ENCODE peak calls at places on chromosomes 12 and 14, in nine cellular contexts. R is keratinocyte, B is HCT116, Q is PC-3, Z is hepatocyte, F is fibroblast of lung, U is astrocyte, H is GM23248, X is neural progenitor cell. N is an unnamed sample.

GRCh38 chr12:120290541-120291312 is 976 bp downstream of the RNU4-2 start:
- DNase-seq in R (no peak), B (no peak), Q (no peak), Z (peak; percentile 25), F (no peak), U (peak; percentile 8), H (peak; percentile 67), X (peak; percentile 30), N (no peak)

GRCh38 chr14:94046696-94047250 is 20.6 kb downstream of the OTUB2 start:
- DNase-seq in R (no peak), B (no peak), Q (no peak), Z (no peak), F (no peak), U (no peak), H (no peak), X (no peak), N (no peak)

GRCh38 chr14:25001096-25001982 is 48.6 kb downstream of the STXBP6 start:
- DNase-seq in R (no peak), B (no peak), Q (no peak), Z (no peak), F (peak; percentile 20), U (peak; percentile 51), H (peak; percentile 54), X (no peak), N (peak; percentile 13)

GRCh38 chr12:39127401-39127800 is 222.0 kb upstream of the CPNE8 start:
- DNase-seq in R (no peak), B (peak; percentile 64), Q (peak; percentile 91), Z (peak; percentile 72), F (no peak), U (peak; percentile 80), H (peak; percentile 36), X (no peak), N (no peak)

GRCh38 chr14:52305014-52305413 is 9.1 kb upstream of the PTGER2 start:
- DNase-seq in R (no peak), B (no peak), Q (no peak), Z (no peak), F (no peak), U (no peak), H (no peak), X (no peak), N (no peak)

GRCh38 chr14:48628870-48629269 is 953.5 kb upstream of the MDGA2 start:
- DNase-seq in R (no peak), B (no peak), Q (no peak), Z (no peak), F (no peak), U (no peak), H (no peak), X (no peak), N (no peak)

GRCh38 chr14:75519826-75520692 is 2.2 kb upstream of the BATF start:
- DNase-seq in R (no peak), B (no peak), Q (peak; percentile 73), Z (no peak), F (peak; percentile 79), U (no peak), H (peak; percentile 51), X (no peak), N (no peak)

GRCh38 chr14:40652089-40652691 is 954.5 kb upstream of the LRFN5 start:
- DNase-seq in R (no peak), B (no peak), Q (no peak), Z (no peak), F (no peak), U (no peak), H (no peak), X (no peak), N (no peak)

GRCh38 chr12:78403681-78404080 is 460.9 kb upstream of the SYT1 start:
- DNase-seq in R (no peak), B (no peak), Q (peak; percentile 45), Z (no peak), F (peak; percentile 78), U (peak; percentile 87), H (peak; percentile 50), X (no peak), N (no peak)

GRCh38 chr12:5499566-5500325 is 67.8 kb downstream of the NTF3 start:
- DNase-seq in R (no peak), B (no peak), Q (no peak), Z (peak; percentile 63), F (peak; percentile 17), U (peak; percentile 63), H (peak; percentile 63), X (no peak), N (no peak)

GRCh38 chr14:102694530-102695171 is 82.6 kb upstream of the TRAF3 start:
- DNase-seq in R (peak; percentile 21), B (peak; percentile 48), Q (peak; percentile 89), Z (peak; percentile 91), F (peak; percentile 80), U (peak; percentile 35), H (peak; percentile 80), X (peak; percentile 90), N (peak; percentile 91)

GRCh38 chr12:92085040-92085439 is 60.6 kb downstream of the BTG1 start:
- DNase-seq in R (no peak), B (no peak), Q (no peak), Z (no peak), F (peak; percentile 68), U (no peak), H (no peak), X (no peak), N (no peak)

GRCh38 chr12:93766802-93767523 is 89.8 kb downstream of the CRADD start:
- DNase-seq in R (no peak), B (no peak), Q (peak; percentile 85), Z (peak; percentile 37), F (peak; percentile 92), U (peak; percentile 45), H (peak; percentile 83), X (peak; percentile 20), N (peak; percentile 74)

GRCh38 chr14:77076118-77076631 is 21.9 kb upstream of the CIPC start:
- DNase-seq in R (no peak), B (no peak), Q (no peak), Z (peak; percentile 67), F (peak; percentile 85), U (no peak), H (no peak), X (peak; percentile 52), N (no peak)

DNA sequence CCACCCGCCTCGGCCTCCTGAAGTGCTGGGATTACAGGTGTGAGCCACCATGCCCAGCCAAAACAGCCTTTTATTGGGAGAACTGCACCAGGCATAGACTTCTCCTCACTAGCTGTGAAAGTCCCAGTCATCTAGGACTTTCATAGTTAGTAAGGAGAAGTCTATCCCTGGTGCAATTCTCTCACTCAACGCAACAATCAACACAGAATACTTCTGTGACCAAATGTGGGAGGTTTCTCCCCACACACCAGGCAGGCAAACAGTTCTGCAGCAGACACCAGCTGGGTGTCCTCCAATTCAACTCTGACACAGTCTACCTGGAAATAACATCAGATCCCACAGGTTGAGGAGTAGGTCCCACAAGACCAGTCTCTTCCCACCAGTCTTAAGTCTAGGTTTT is 14.7 kb downstream of the ACOT6 start:
- DNase-seq in R (no peak), B (no peak), Q (no peak), Z (no peak), F (no peak), U (no peak), H (no peak), X (no peak), N (no peak)
- TF ChIP-seq EZH2 in R (no peak), B (no peak), Q (no peak), Z (no peak), F (no peak), U (no peak), H (no peak), X (no peak), N (no peak)

GRCh38 chr14:60515244-60515695 is 6.3 kb downstream of the SIX6 start:
- DNase-seq in R (no peak), B (no peak), Q (no peak), Z (peak; percentile 24), F (no peak), U (no peak), H (no peak), X (no peak), N (no peak)
- H3K27me3 ChIP-seq in R (peaks cover 91% of the 10 kb centered on the region), B (peaks cover 7% of the 10 kb centered on the region), Q (peaks cover 53% of the 10 kb centered on the region), Z (peaks cover 100% of the 10 kb centered on the region), F (peaks cover 58% of the 10 kb centered on the region), U (peaks cover 80% of the 10 kb centered on the region), H (peaks cover 93% of the 10 kb centered on the region), X (peaks cover 89% of the 10 kb centered on the region), N (peaks cover 51% of the 10 kb centered on the region)

GRCh38 chr14:51094901-51095853 is at the start of gene TRIM9:
- DNase-seq in R (peak; percentile 75), B (peak; percentile 95), Q (peak; percentile 99), Z (peak; percentile 97), F (peak; percentile 94), U (peak; percentile 94), H (peak; percentile 93), X (peak; percentile 99), N (peak; percentile 99)

GRCh38 chr14:51095854-51096823 is 1.2 kb upstream of the TRIM9 start:
- DNase-seq in R (no peak), B (no peak), Q (no peak), Z (peak; percentile 40), F (peak; percentile 58), U (peak; percentile 46), H (peak; percentile 86), X (peak; percentile 17), N (peak; percentile 33)

GRCh38 chr14:51092965-51093364 is 1.9 kb downstream of the TRIM9 start:
- DNase-seq in R (no peak), B (no peak), Q (no peak), Z (no peak), F (no peak), U (no peak), H (no peak), X (no peak), N (no peak)

GRCh38 chr14:51094282-51094821 is 553 bp downstream of the TRIM9 start:
- DNase-seq in R (no peak), B (no peak), Q (no peak), Z (peak; percentile 11), F (peak; percentile 3), U (no peak), H (peak; percentile 30), X (peak; percentile 57), N (peak; percentile 33)

DNA sequence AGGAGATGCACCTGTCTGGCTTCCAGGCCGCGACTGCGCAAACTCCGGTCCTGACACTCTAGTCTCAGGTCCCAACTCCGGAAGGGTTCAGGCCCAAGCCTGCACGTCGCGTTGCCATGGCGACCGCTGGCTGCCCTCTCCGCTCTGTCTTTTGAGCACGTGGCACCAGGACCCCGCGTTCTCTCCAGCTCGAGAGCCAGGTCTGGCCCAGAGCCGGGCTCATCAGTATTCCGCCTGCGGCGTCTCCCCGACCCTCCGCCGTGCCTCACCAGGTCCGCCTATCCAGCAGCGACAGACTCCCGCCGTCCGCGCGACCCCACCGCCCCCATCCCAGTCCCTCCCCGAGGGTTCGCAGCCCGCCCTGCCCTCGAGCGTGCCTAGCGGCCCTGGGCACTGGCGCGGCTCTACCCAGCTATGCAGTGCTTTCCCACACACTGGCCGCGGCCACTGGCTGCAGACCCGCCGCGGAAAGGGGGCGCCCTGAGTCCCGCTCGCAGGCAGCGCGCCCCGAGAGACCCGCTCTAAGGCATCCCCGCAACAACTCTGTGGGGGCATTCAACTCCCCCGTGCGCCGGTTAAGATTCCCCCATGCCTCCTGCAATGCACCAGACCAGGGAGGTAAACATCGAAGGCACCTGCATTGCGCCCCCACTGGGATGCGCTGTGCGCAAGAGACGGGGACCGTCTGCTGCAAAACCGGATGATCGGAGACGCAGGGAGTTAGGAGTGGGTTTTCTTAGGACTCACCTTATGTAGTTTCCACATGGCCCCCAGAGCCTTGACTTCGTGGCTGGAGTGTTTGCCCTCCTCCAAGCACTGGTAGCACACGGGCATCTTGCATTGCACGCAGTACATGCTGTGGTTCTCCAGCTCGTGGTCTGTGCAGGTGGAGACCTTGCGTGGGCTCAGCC is 1.3 kb downstream of the TRIM9 start:
- DNase-seq in R (no peak), B (no peak), Q (no peak), Z (peak; percentile 32), F (peak; percentile 3), U (no peak), H (no peak), X (peak; percentile 75), N (peak; percentile 69)
- TF ChIP-seq EZH2 in R (peak; percentile 89), B (no peak), Q (no peak), Z (peak; percentile 81), F (peak; percentile 96), U (peak; percentile 98), H (peak; percentile 29), X (no peak), N (no peak)

GRCh38 chr14:56860441-56860840 is 50.2 kb upstream of the OTX2 start:
- DNase-seq in R (no peak), B (no peak), Q (no peak), Z (no peak), F (no peak), U (no peak), H (no peak), X (no peak), N (no peak)
- H3K27me3 ChIP-seq in R (peaks cover 3% of the 10 kb centered on the region), B (peaks cover 55% of the 10 kb centered on the region), Q (peaks cover 79% of the 10 kb centered on the region), Z (peaks cover 27% of the 10 kb centered on the region), F (no peaks in the 10 kb centered on the region), U (no peaks in the 10 kb centered on the region), H (peaks cover 4% of the 10 kb centered on the region), X (no peaks in the 10 kb centered on the region), N (no peaks in the 10 kb centered on the region)

N was measured in A673.